ENCODE peak calls at places on chromosomes 1 and 21, in ten cellular contexts. One of them, this sample, is unnamed.

GRCh38 chr21:41142051-41142795 is 25.7 kb upstream of the BACE2 start:
- DNase-seq in HepG2: peak; percentile 2
- DNase-seq in cardiac muscle cell: no peak
- DNase-seq in neural crest cell: no peak
- DNase-seq in tibial nerve: no peak
- DNase-seq in body of pancreas: no peak
- DNase-seq in GM13977: no peak
- DNase-seq in fibroblast of pulmonary artery: peak; percentile 39
- DNase-seq in upper lobe of right lung: no peak
- DNase-seq in IMR-90: peak; percentile 47
- DNase-seq in this sample: no peak

GRCh38 chr1:162299018-162299417 is 77.6 kb downstream of the SPATA46 start:
- DNase-seq in HepG2: no peak
- DNase-seq in cardiac muscle cell: no peak
- DNase-seq in neural crest cell: no peak
- DNase-seq in tibial nerve: no peak
- DNase-seq in body of pancreas: no peak
- DNase-seq in GM13977: no peak
- DNase-seq in fibroblast of pulmonary artery: no peak
- DNase-seq in upper lobe of right lung: no peak
- DNase-seq in IMR-90: no peak
- DNase-seq in this sample: no peak

GRCh38 chr1:95287078-95287477 is 53.1 kb downstream of the RWDD3 start:
- DNase-seq in HepG2: peak; percentile 13
- DNase-seq in cardiac muscle cell: peak; percentile 21
- DNase-seq in neural crest cell: no peak
- DNase-seq in tibial nerve: no peak
- DNase-seq in body of pancreas: no peak
- DNase-seq in GM13977: no peak
- DNase-seq in fibroblast of pulmonary artery: no peak
- DNase-seq in upper lobe of right lung: no peak
- DNase-seq in IMR-90: no peak
- DNase-seq in this sample: no peak

GRCh38 chr1:58060548-58061170 is 485.9 kb downstream of the OMA1 start:
- DNase-seq in HepG2: no peak
- DNase-seq in cardiac muscle cell: no peak
- DNase-seq in neural crest cell: no peak
- DNase-seq in tibial nerve: no peak
- DNase-seq in body of pancreas: no peak
- DNase-seq in GM13977: no peak
- DNase-seq in fibroblast of pulmonary artery: no peak
- DNase-seq in upper lobe of right lung: no peak
- DNase-seq in IMR-90: no peak
- DNase-seq in this sample: no peak

GRCh38 chr1:202283379-202283844 is 58.3 kb downstream of the UBE2T start:
- DNase-seq in HepG2: no peak
- DNase-seq in cardiac muscle cell: no peak
- DNase-seq in neural crest cell: no peak
- DNase-seq in tibial nerve: no peak
- DNase-seq in body of pancreas: no peak
- DNase-seq in GM13977: no peak
- DNase-seq in fibroblast of pulmonary artery: peak; percentile 67
- DNase-seq in upper lobe of right lung: no peak
- DNase-seq in IMR-90: peak; percentile 75
- DNase-seq in this sample: no peak

GRCh38 chr1:89041055-89041707 is 18.5 kb upstream of the GBP3 start:
- DNase-seq in HepG2: no peak
- DNase-seq in cardiac muscle cell: no peak
- DNase-seq in neural crest cell: no peak
- DNase-seq in tibial nerve: no peak
- DNase-seq in body of pancreas: no peak
- DNase-seq in GM13977: peak; percentile 51
- DNase-seq in fibroblast of pulmonary artery: peak; percentile 58
- DNase-seq in upper lobe of right lung: no peak
- DNase-seq in IMR-90: peak; percentile 88
- DNase-seq in this sample: no peak

GRCh38 chr1:226700861-226701260 is 38.2 kb downstream of the ITPKB start:
- DNase-seq in HepG2: no peak
- DNase-seq in cardiac muscle cell: no peak
- DNase-seq in neural crest cell: no peak
- DNase-seq in tibial nerve: no peak
- DNase-seq in body of pancreas: no peak
- DNase-seq in GM13977: peak; percentile 68
- DNase-seq in fibroblast of pulmonary artery: no peak
- DNase-seq in upper lobe of right lung: no peak
- DNase-seq in IMR-90: no peak
- DNase-seq in this sample: no peak

GRCh38 chr21:37956772-37957171 is 40.5 kb upstream of the KCNJ6 start:
- DNase-seq in HepG2: no peak
- DNase-seq in cardiac muscle cell: no peak
- DNase-seq in neural crest cell: no peak
- DNase-seq in tibial nerve: no peak
- DNase-seq in body of pancreas: no peak
- DNase-seq in GM13977: no peak
- DNase-seq in fibroblast of pulmonary artery: no peak
- DNase-seq in upper lobe of right lung: no peak
- DNase-seq in IMR-90: no peak
- DNase-seq in this sample: no peak

GRCh38 chr1:220877348-220878095 is 1.7 kb upstream of the HLX start:
- DNase-seq in HepG2: no peak
- DNase-seq in cardiac muscle cell: no peak
- DNase-seq in neural crest cell: no peak
- DNase-seq in tibial nerve: no peak
- DNase-seq in body of pancreas: no peak
- DNase-seq in GM13977: no peak
- DNase-seq in fibroblast of pulmonary artery: no peak
- DNase-seq in upper lobe of right lung: no peak
- DNase-seq in IMR-90: no peak
- DNase-seq in this sample: no peak

GRCh38 chr1:66384258-66384657 is 149.7 kb upstream of the SGIP1 start:
- DNase-seq in HepG2: no peak
- DNase-seq in cardiac muscle cell: no peak
- DNase-seq in neural crest cell: no peak
- DNase-seq in tibial nerve: no peak
- DNase-seq in body of pancreas: no peak
- DNase-seq in GM13977: no peak
- DNase-seq in fibroblast of pulmonary artery: no peak
- DNase-seq in upper lobe of right lung: no peak
- DNase-seq in IMR-90: no peak
- DNase-seq in this sample: no peak

GRCh38 chr1:240455228-240455821 is 156.6 kb downstream of the GREM2 start:
- DNase-seq in HepG2: no peak
- DNase-seq in cardiac muscle cell: no peak
- DNase-seq in neural crest cell: no peak
- DNase-seq in tibial nerve: no peak
- DNase-seq in body of pancreas: no peak
- DNase-seq in GM13977: peak; percentile 9
- DNase-seq in fibroblast of pulmonary artery: peak; percentile 47
- DNase-seq in upper lobe of right lung: no peak
- DNase-seq in IMR-90: peak; percentile 22
- DNase-seq in this sample: peak; percentile 10

GRCh38 chr1:56171670-56172069 is 407.7 kb downstream of the PLPP3 start:
- DNase-seq in HepG2: no peak
- DNase-seq in cardiac muscle cell: no peak
- DNase-seq in neural crest cell: no peak
- DNase-seq in tibial nerve: no peak
- DNase-seq in body of pancreas: no peak
- DNase-seq in GM13977: no peak
- DNase-seq in fibroblast of pulmonary artery: no peak
- DNase-seq in upper lobe of right lung: no peak
- DNase-seq in IMR-90: no peak
- DNase-seq in this sample: no peak

GRCh38 chr1:44300882-44301281 is 54.2 kb downstream of the ERI3 start:
- DNase-seq in HepG2: no peak
- DNase-seq in cardiac muscle cell: no peak
- DNase-seq in neural crest cell: no peak
- DNase-seq in tibial nerve: no peak
- DNase-seq in body of pancreas: no peak
- DNase-seq in GM13977: no peak
- DNase-seq in fibroblast of pulmonary artery: no peak
- DNase-seq in upper lobe of right lung: no peak
- DNase-seq in IMR-90: no peak
- DNase-seq in this sample: no peak

GRCh38 chr1:227298532-227299174 is 19.6 kb downstream of the CDC42BPA start:
- DNase-seq in HepG2: no peak
- DNase-seq in cardiac muscle cell: no peak
- DNase-seq in neural crest cell: no peak
- DNase-seq in tibial nerve: no peak
- DNase-seq in body of pancreas: no peak
- DNase-seq in GM13977: no peak
- DNase-seq in fibroblast of pulmonary artery: no peak
- DNase-seq in upper lobe of right lung: no peak
- DNase-seq in IMR-90: no peak
- DNase-seq in this sample: no peak

GRCh38 chr1:40612345-40612831 is 53.1 kb downstream of the RIMS3 start:
- DNase-seq in HepG2: peak; percentile 55
- DNase-seq in cardiac muscle cell: peak; percentile 72
- DNase-seq in neural crest cell: peak; percentile 74
- DNase-seq in tibial nerve: peak; percentile 35
- DNase-seq in body of pancreas: peak; percentile 72
- DNase-seq in GM13977: peak; percentile 84
- DNase-seq in fibroblast of pulmonary artery: peak; percentile 79
- DNase-seq in upper lobe of right lung: no peak
- DNase-seq in IMR-90: peak; percentile 52
- DNase-seq in this sample: peak; percentile 73

DNA sequence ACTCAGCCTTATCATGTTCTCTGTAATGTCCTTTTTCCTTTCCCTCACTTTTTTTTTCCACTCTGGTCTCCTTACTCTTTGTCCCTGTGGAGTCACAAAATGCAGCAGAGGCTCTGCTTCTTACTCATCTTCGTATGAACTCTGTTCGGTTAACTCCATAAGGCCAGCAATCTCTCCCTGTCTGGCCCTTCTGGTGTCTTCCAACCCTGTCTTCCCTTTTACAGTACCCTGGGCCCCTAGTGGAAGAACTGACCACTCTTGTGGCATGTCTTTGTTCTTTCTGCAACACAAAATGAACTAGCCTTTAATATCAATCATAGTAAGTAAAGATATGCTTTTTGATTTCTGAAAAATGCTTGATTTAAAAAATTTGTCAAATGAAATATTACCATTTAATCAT is 7.1 kb downstream of the CD101 start:
- DNase-seq in HepG2: no peak
- DNase-seq in cardiac muscle cell: no peak
- DNase-seq in neural crest cell: no peak
- DNase-seq in tibial nerve: no peak
- DNase-seq in body of pancreas: no peak
- DNase-seq in GM13977: no peak
- DNase-seq in fibroblast of pulmonary artery: no peak
- DNase-seq in upper lobe of right lung: no peak
- DNase-seq in IMR-90: no peak
- DNase-seq in this sample: no peak
- TF ChIP-seq CTCF in HepG2: no peak
- TF ChIP-seq CTCF in cardiac muscle cell: peak; percentile 6
- TF ChIP-seq CTCF in neural crest cell: no peak
- TF ChIP-seq CTCF in tibial nerve: no peak
- TF ChIP-seq CTCF in body of pancreas: no peak
- TF ChIP-seq CTCF in GM13977: no peak
- TF ChIP-seq CTCF in fibroblast of pulmonary artery: peak; percentile 12
- TF ChIP-seq CTCF in upper lobe of right lung: no peak
- TF ChIP-seq CTCF in IMR-90: no peak
- TF ChIP-seq CTCF in this sample: no peak

DNA sequence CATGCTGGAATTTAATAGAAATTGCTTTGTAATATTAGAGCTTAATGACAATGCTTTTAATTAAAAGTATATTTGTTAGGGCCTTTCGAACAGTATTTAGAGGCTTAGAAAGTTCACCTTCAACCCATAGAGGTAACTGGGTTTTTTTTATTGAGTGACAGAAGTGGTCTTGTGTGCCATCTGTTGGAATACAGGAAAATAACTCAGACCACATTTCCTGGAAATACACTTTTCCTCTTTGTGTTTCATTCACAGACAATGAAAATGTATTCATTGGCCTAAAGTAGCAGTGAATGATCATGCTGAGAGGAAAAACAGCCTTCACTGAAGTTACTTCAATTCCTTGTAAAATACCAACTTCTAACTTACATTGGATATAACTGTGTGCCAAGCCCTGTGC is 83.6 kb upstream of the L1TD1 start:
- DNase-seq in HepG2: no peak
- DNase-seq in cardiac muscle cell: no peak
- DNase-seq in neural crest cell: no peak
- DNase-seq in tibial nerve: no peak
- DNase-seq in body of pancreas: no peak
- DNase-seq in GM13977: no peak
- DNase-seq in fibroblast of pulmonary artery: no peak
- DNase-seq in upper lobe of right lung: no peak
- DNase-seq in IMR-90: no peak
- DNase-seq in this sample: no peak
- TF ChIP-seq CTCF in HepG2: peak; percentile 13
- TF ChIP-seq CTCF in cardiac muscle cell: no peak
- TF ChIP-seq CTCF in neural crest cell: no peak
- TF ChIP-seq CTCF in tibial nerve: no peak
- TF ChIP-seq CTCF in body of pancreas: no peak
- TF ChIP-seq CTCF in GM13977: no peak
- TF ChIP-seq CTCF in fibroblast of pulmonary artery: no peak
- TF ChIP-seq CTCF in upper lobe of right lung: no peak
- TF ChIP-seq CTCF in IMR-90: no peak
- TF ChIP-seq CTCF in this sample: no peak

DNA sequence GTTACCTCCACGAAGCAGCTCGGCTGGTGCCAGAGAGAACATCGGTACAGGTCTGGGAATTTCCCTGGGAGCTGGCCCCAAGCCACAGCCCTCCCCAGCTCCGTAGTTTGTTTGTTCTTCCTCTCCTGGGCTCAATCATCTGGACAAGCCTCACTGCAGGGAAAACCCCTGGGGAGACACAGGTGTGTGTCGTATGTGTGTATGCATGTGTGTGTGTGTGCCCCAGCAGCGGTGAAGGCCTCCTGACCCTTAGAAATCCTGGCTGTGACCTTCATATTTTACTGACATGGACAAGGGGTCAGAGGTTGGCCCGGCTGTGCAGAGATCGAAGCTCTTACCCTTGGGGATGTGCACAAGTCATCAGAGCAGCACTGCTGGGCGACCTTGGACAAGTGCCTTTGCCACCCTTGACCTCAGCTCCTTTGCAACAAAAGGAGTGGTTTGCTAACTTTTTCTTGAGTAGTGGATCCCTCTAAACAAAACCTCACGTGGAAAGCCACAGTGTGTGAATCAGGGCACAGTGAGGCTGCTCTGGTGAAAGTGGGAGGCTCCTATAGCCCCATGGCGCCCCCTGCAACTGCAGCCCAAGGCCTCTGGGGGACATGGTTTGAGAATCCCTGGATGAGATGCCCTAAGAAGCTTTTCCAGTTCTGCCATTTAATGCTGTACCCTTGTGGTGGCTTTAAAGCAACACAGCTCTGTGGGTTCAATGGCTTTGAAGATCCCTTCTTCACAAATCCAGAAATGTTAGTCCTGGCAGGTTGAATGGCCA is 12.3 kb upstream of the IL22RA1 start:
- DNase-seq in HepG2: peak; percentile 30
- DNase-seq in cardiac muscle cell: no peak
- DNase-seq in neural crest cell: no peak
- DNase-seq in tibial nerve: no peak
- DNase-seq in body of pancreas: peak; percentile 92
- DNase-seq in GM13977: peak; percentile 59
- DNase-seq in fibroblast of pulmonary artery: no peak
- DNase-seq in upper lobe of right lung: no peak
- DNase-seq in IMR-90: no peak
- DNase-seq in this sample: peak; percentile 39
- TF ChIP-seq CTCF in HepG2: peak; percentile 52
- TF ChIP-seq CTCF in cardiac muscle cell: peak; percentile 29
- TF ChIP-seq CTCF in neural crest cell: peak; percentile 44
- TF ChIP-seq CTCF in tibial nerve: no peak
- TF ChIP-seq CTCF in body of pancreas: peak; percentile 28
- TF ChIP-seq CTCF in GM13977: peak; percentile 23
- TF ChIP-seq CTCF in fibroblast of pulmonary artery: peak; percentile 4
- TF ChIP-seq CTCF in upper lobe of right lung: peak; percentile 19
- TF ChIP-seq CTCF in IMR-90: no peak
- TF ChIP-seq CTCF in this sample: peak; percentile 38

GRCh38 chr1:37085393-37085792 is 51.1 kb upstream of the GRIK3 start:
- DNase-seq in HepG2: peak; percentile 9
- DNase-seq in cardiac muscle cell: peak; percentile 13
- DNase-seq in neural crest cell: no peak
- DNase-seq in tibial nerve: no peak
- DNase-seq in body of pancreas: no peak
- DNase-seq in GM13977: no peak
- DNase-seq in fibroblast of pulmonary artery: no peak
- DNase-seq in upper lobe of right lung: no peak
- DNase-seq in IMR-90: no peak
- DNase-seq in this sample: peak; percentile 33
- TF ChIP-seq CTCF in HepG2: peak; percentile 50
- TF ChIP-seq CTCF in cardiac muscle cell: no peak
- TF ChIP-seq CTCF in neural crest cell: no peak
- TF ChIP-seq CTCF in tibial nerve: no peak
- TF ChIP-seq CTCF in body of pancreas: no peak
- TF ChIP-seq CTCF in GM13977: no peak
- TF ChIP-seq CTCF in fibroblast of pulmonary artery: no peak
- TF ChIP-seq CTCF in upper lobe of right lung: no peak
- TF ChIP-seq CTCF in IMR-90: no peak
- TF ChIP-seq CTCF in this sample: no peak

This sample was measured in endothelial cell.